ENCODE peak calls at places on chromosomes 11 and 22, in five cellular contexts. P is sigmoid colon, X is PC-9, E is HL-60, O is coronary artery. M is an unnamed sample.

GRCh38 chr22:37681001-37681424 is 5.1 kb upstream of the NOL12 start:
- DNase-seq in X (no peak), P (no peak), E (no peak), O (no peak), M (no peak)

GRCh38 chr11:124311677-124312076 is 2.1 kb downstream of the OR8D1 start:
- DNase-seq in E (no peak), X (no peak), O (no peak), P (no peak), M (no peak)

GRCh38 chr22:34966980-34967379 is 99.0 kb upstream of the ISX start:
- DNase-seq in E (no peak), O (no peak), X (no peak), P (no peak), M (no peak)

GRCh38 chr11:125874556-125875124 is 12.8 kb upstream of the HYLS1 start:
- DNase-seq in O (no peak), E (peak), X (peak), P (peak), M (peak)

GRCh38 chr11:116913000-116913399 is 75.6 kb upstream of the APOA1 start:
- DNase-seq in O (no peak), E (peak), P (no peak), X (no peak), M (peak)

GRCh38 chr11:31940396-31941037 is 129.4 kb upstream of the PAX6 start:
- DNase-seq in E (no peak), P (no peak), O (no peak), X (no peak), M (no peak)

GRCh38 chr11:34809191-34810106 is 106.7 kb downstream of the APIP start:
- DNase-seq in P (no peak), X (peak), E (no peak), O (no peak), M (peak)

GRCh38 chr22:33747029-33747428 is 173.2 kb downstream of the LARGE1 start:
- DNase-seq in E (no peak), O (no peak), P (no peak), X (no peak), M (no peak)

GRCh38 chr11:100752371-100753073 is 65.4 kb downstream of the ARHGAP42 start:
- DNase-seq in P (no peak), E (no peak), X (peak), O (no peak), M (no peak)

GRCh38 chr11:2379471-2380174 is 2.5 kb downstream of the CD81 start:
- DNase-seq in O (no peak), X (no peak), E (no peak), P (no peak), M (no peak)

GRCh38 chr11:6746086-6746618 is 25.6 kb downstream of the OR2AG2 start:
- DNase-seq in X (no peak), E (peak), O (no peak), P (no peak), M (no peak)

GRCh38 chr11:55847453-55847852 is 8.9 kb downstream of the OR5D16 start:
- DNase-seq in P (no peak), X (no peak), O (no peak), E (no peak), M (no peak)

GRCh38 chr22:44403166-44403565 is 90.4 kb upstream of the SHISAL1 start:
- DNase-seq in P (peak), X (no peak), O (peak), E (no peak), M (no peak)

GRCh38 chr11:90784241-90784814 is 561.5 kb upstream of the CHORDC1 start:
- DNase-seq in P (no peak), O (no peak), X (no peak), E (no peak), M (no peak)

GRCh38 chr11:108302121-108302785 is 79.4 kb downstream of the ATM start:
- DNase-seq in O (no peak), P (no peak), E (no peak), X (no peak), M (no peak)

GRCh38 chr11:28743101-28743550 is 634.9 kb downstream of the METTL15 start:
- DNase-seq in P (no peak), O (no peak), E (no peak), X (no peak), M (no peak)

GRCh38 chr11:71580057-71581003 is 2.3 kb downstream of the KRTAP5-11 start:
- DNase-seq in X (peak), E (peak), P (peak), O (no peak), M (peak)

GRCh38 chr11:112177610-112178009 is 2.3 kb downstream of the BCO2 start:
- DNase-seq in E (no peak), P (no peak), O (no peak), X (no peak), M (no peak)

GRCh38 chr11:34269694-34270245 is 88.0 kb downstream of the ABTB2 start:
- DNase-seq in X (no peak), E (no peak), O (no peak), P (no peak), M (no peak)

GRCh38 chr11:30855383-30856006 is 269.3 kb upstream of the MPPED2 start:
- DNase-seq in P (no peak), O (no peak), X (no peak), E (no peak), M (peak)

GRCh38 chr11:34680918-34681554 is 60.1 kb downstream of the EHF start:
- DNase-seq in O (no peak), X (peak), E (no peak), P (no peak), M (peak)

GRCh38 chr11:31822604-31823371 is 11.7 kb upstream of the PAX6 start:
- DNase-seq in P (no peak), O (no peak), E (no peak), X (no peak), M (no peak)

GRCh38 chr11:29328961-29329441 is 687.8 kb downstream of the KCNA4 start:
- DNase-seq in E (peak), O (no peak), P (no peak), X (peak), M (peak)

GRCh38 chr11:32396991-32397390 is 38.3 kb downstream of the WT1 start:
- DNase-seq in X (no peak), O (no peak), E (no peak), P (no peak), M (no peak)

GRCh38 chr11:9806946-9807687 is 143.2 kb downstream of the SWAP70 start:
- DNase-seq in P (no peak), O (no peak), X (no peak), E (no peak), M (no peak)

GRCh38 chr22:22907551-22908494 is 20.2 kb downstream of the IGLL5 start:
- DNase-seq in O (no peak), X (no peak), P (no peak), E (no peak), M (no peak)

GRCh38 chr22:41862530-41863266 is 29.8 kb downstream of the SREBF2 start:
- DNase-seq in X (no peak), O (no peak), P (no peak), E (no peak), M (no peak)

GRCh38 chr11:56380120-56380519 is 4.7 kb downstream of the OR8U1 start:
- DNase-seq in O (no peak), P (no peak), X (no peak), E (no peak), M (no peak)

GRCh38 chr11:69836401-69836800 is 17.2 kb upstream of the FGF3 start:
- DNase-seq in P (peak), X (no peak), E (no peak), O (no peak), M (no peak)

GRCh38 chr11:69837791-69838190 is 18.6 kb upstream of the FGF3 start:
- DNase-seq in P (peak), O (no peak), E (no peak), X (no peak), M (no peak)

GRCh38 chr11:69832561-69833413 is 13.6 kb upstream of the FGF3 start:
- DNase-seq in P (peak), O (no peak), E (no peak), X (no peak), M (no peak)

GRCh38 chr11:69834251-69834650 is 15.0 kb upstream of the FGF3 start:
- DNase-seq in P (no peak), O (peak), E (no peak), X (no peak), M (no peak)

GRCh38 chr11:69834811-69835800 is 15.9 kb upstream of the FGF3 start:
- DNase-seq in O (no peak), X (no peak), P (peak), E (no peak), M (no peak)
- H3K27ac ChIP-seq in O (no peak), X (no peak), P (no peak), E (no peak), M (no peak)

GRCh38 chr11:93850585-93851018 is at the start of gene VSTM5:
- DNase-seq in X (no peak), E (no peak), P (no peak), O (no peak), M (peak)

GRCh38 chr11:93846411-93846810 is 4.0 kb downstream of the VSTM5 start:
- DNase-seq in P (no peak), E (no peak), O (no peak), X (no peak), M (no peak)

GRCh38 chr11:93852242-93852641 is 1.8 kb upstream of the VSTM5 start:
- DNase-seq in P (no peak), X (no peak), O (no peak), E (no peak), M (no peak)

GRCh38 chr11:93849201-93849600 is 1.2 kb downstream of the VSTM5 start:
- DNase-seq in E (no peak), X (no peak), O (no peak), P (no peak), M (no peak)

DNA sequence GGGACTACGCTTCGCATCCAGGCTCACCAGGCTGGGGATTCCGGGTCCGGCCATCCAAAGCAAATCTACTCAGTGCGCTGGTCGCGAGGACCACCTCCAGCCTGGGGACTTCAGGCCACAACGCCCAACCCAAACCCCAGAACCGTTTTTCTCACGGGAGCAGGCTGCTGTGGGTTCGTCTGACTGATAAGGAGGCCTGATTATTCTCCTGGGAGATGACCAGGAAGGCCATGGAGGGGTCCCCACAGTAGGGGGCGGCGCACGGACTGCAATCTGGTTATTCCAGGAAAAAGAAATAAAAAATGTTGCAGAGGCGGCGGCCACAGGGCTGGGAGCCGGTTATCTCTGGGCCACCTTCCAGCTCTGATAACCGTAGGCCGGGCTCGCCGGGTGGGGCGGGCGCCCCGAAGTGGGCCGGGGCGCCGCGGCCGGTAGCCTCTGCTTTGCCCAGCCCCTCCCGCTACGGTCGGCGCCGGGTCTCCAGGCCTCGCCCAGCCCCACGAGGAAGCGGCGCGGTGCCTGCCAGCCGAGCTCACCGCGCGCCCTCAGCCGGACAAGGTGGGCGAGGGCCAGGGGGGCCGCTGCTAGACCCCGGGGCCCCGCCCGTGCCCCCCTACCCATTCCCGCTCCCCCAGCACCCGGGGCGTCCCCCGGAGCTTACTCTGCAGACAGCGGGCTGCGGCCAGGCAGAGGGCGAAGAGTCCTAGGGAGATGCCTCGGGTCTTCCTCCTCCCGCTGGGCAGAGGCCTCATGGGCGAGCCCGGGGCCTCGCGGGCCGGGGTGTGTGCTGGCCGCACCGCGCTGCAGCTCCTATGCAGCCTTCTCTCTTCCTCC is 450 bp downstream of the VSTM5 start:
- DNase-seq in P (no peak), O (no peak), X (peak), E (no peak), M (no peak)
- TF ChIP-seq CTCF in P (no peak), O (no peak), X (no peak), E (no peak), M (no peak)

GRCh38 chr22:49562685-49563249 is 264.9 kb downstream of the BRD1 start:
- DNase-seq in O (peak), P (no peak), E (no peak), X (no peak), M (no peak)
- H3K27ac ChIP-seq in O (no peak), P (no peak), E (no peak), X (no peak), M (no peak)

GRCh38 chr11:45182902-45183301 is 36.5 kb downstream of the PRDM11 start:
- DNase-seq in P (peak), O (no peak), E (no peak), X (peak), M (no peak)
- TF ChIP-seq CTCF in P (peak), O (no peak), E (peak), X (peak), M (no peak)

GRCh38 chr11:48028909-48029685 is 48.7 kb downstream of the PTPRJ start:
- DNase-seq in X (no peak), E (no peak), P (no peak), O (no peak), M (no peak)
- H3K27ac ChIP-seq in X (peak), E (peak), P (peak), O (no peak), M (no peak)

GRCh38 chr11:27362749-27363575 is at the start of gene CCDC34:
- DNase-seq in E (peak), P (peak), O (peak), X (peak), M (peak)
- TF ChIP-seq CTCF in E (no peak), P (no peak), O (no peak), X (no peak), M (no peak)

GRCh38 chr22:29385748-29386147 is 2.6 kb downstream of the AP1B1 start:
- DNase-seq in E (peak), O (no peak), P (no peak), X (no peak), M (no peak)
- H3K27ac ChIP-seq in E (no peak), O (peak), P (peak), X (no peak), M (peak)

DNA sequence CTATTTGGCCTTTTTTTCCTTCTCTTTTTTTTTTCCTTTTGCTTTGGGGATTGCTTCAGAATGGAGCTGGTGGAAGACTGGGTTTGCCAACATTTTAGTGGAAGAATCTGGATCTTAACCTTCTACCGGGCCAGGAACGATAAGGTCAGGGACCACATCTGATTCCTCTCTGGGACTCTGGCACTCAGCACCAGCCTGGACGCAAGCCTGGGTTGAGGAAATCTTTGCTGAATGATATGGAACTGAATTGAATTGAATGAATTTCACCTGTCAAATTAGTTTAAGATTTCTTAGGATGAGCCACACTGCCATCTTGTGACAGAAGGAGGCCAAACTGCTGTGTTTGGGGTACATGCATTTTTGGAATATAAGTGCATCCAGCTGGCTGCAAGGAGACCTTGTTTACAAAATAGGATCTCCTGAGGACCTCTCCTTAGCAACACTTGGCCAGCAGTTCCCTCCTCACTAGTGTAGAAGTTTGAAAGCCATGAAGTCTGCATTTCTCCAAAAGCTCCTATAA is 30.4 kb downstream of the TPBGL start:
- DNase-seq in P (peak), E (no peak), O (peak), X (no peak), M (peak)
- TF ChIP-seq CTCF in P (no peak), E (no peak), O (no peak), X (peak), M (peak)

GRCh38 chr22:20761536-20761935 is 12.4 kb upstream of the SERPIND1 start:
- DNase-seq in P (no peak), O (no peak), E (no peak), X (no peak), M (no peak)

GRCh38 chr22:20762233-20762796 is 11.6 kb upstream of the SERPIND1 start:
- DNase-seq in X (no peak), O (no peak), E (no peak), P (no peak), M (no peak)

GRCh38 chr22:20764053-20764720 is 9.7 kb upstream of the SERPIND1 start:
- DNase-seq in X (no peak), P (no peak), E (no peak), O (no peak), M (no peak)

GRCh38 chr22:20764729-20765128 is 9.2 kb upstream of the SERPIND1 start:
- DNase-seq in O (no peak), P (no peak), X (no peak), E (no peak), M (no peak)

DNA sequence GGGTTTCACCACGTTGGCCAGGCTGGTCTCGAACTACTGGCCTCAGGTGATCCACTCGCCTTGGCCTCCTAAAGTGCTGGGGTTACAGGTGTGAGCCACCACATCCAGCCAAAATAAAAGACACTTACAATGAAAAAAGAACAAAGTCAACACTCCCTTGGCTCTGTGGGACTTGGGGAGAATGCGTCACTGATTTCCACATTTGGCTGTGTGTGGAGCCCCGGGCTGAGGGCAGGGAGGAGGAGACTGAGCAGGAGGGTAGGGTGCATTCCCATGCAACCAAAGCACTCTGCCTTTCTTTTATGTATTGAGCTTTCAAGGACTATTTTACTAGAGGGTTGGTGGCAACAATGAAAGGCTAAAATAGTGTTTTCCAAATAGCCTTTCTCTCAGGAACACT is 10.3 kb upstream of the SERPIND1 start:
- DNase-seq in P (no peak), X (no peak), O (no peak), E (no peak), M (no peak)
- H3K27ac ChIP-seq in P (no peak), X (no peak), O (no peak), E (no peak), M (no peak)

M was measured in RWPE1.